ENCODE peak calls at places on chromosomes 5 and 9, in four cellular contexts. I, L, T and V are unnamed samples.

GRCh38 chr5:146710348-146710747 is 168.2 kb downstream of the PPP2R2B start:
- DNase-seq in I (no peak), L (no peak), T (no peak), V (no peak)

GRCh38 chr5:148995791-148996190 is 67.1 kb downstream of the SH3TC2 start:
- DNase-seq in I (no peak), L (no peak), T (no peak), V (no peak)

GRCh38 chr5:18799482-18800128 is 1165.3 kb downstream of the TAF11L14 start:
- DNase-seq in I (no peak), L (no peak), T (no peak), V (no peak)

GRCh38 chr5:17096975-17097695 is 120.3 kb upstream of the BASP1 start:
- DNase-seq in I (no peak), L (no peak), T (no peak), V (no peak)

GRCh38 chr9:34511160-34511513 is 11.7 kb downstream of the ENHO start:
- DNase-seq in I (no peak), L (no peak), T (no peak), V (no peak)

GRCh38 chr5:56527174-56527573 is 288.2 kb upstream of the MAP3K1 start:
- DNase-seq in I (no peak), L (no peak), T (no peak), V (no peak)

GRCh38 chr5:175696855-175697198 is 39.0 kb downstream of the HRH2 start:
- DNase-seq in I (no peak), L (no peak), T (no peak), V (no peak)

GRCh38 chr5:77087484-77088291 is 603 bp upstream of the ZBED3 start:
- DNase-seq in I (peak), L (no peak), T (no peak), V (no peak)

GRCh38 chr9:81632599-81632998 is 56.7 kb downstream of the TLE1 start:
- DNase-seq in I (peak), L (no peak), T (peak), V (no peak)

GRCh38 chr5:59598547-59598874 is 295.0 kb downstream of the PDE4D start:
- DNase-seq in I (no peak), L (no peak), T (no peak), V (no peak)

GRCh38 chr5:135225856-135226560 is 173.0 kb downstream of the MACROH2A1 start:
- DNase-seq in I (no peak), L (no peak), T (no peak), V (no peak)

GRCh38 chr5:1877434-1878049 is 5.2 kb downstream of the IRX4 start:
- DNase-seq in I (no peak), L (no peak), T (no peak), V (no peak)

GRCh38 chr9:115209601-115210306 is 91.8 kb upstream of the TNC start:
- DNase-seq in I (no peak), L (no peak), T (peak), V (no peak)

GRCh38 chr5:96000308-96000707 is 38.7 kb upstream of the ELL2 start:
- DNase-seq in I (no peak), L (no peak), T (no peak), V (no peak)

GRCh38 chr5:123206618-123207320 is 117.7 kb downstream of the PRDM6 start:
- DNase-seq in I (peak), L (no peak), T (peak), V (no peak)

GRCh38 chr5:91888810-91889209 is 505.7 kb upstream of the ARRDC3 start:
- DNase-seq in I (no peak), L (no peak), T (no peak), V (no peak)

GRCh38 chr5:14396071-14396470 is 185.5 kb upstream of the OTULINL start:
- DNase-seq in I (no peak), L (no peak), T (no peak), V (peak)

GRCh38 chr5:169876376-169876775 is 103.9 kb downstream of the INSYN2B start:
- DNase-seq in I (peak), L (no peak), T (peak), V (no peak)

GRCh38 chr5:89287964-89288363 is 405.0 kb upstream of the MEF2C start:
- DNase-seq in I (no peak), L (no peak), T (no peak), V (no peak)

GRCh38 chr9:75438716-75439115 is 350.4 kb downstream of the OSTF1 start:
- DNase-seq in I (no peak), L (no peak), T (no peak), V (no peak)

GRCh38 chr5:134846641-134846960 is 833 bp downstream of the C5orf24 start:
- DNase-seq in I (peak), L (no peak), T (peak), V (no peak)

GRCh38 chr5:1332461-1333001 is 12.4 kb downstream of the CLPTM1L start:
- DNase-seq in I (no peak), L (no peak), T (no peak), V (no peak)

GRCh38 chr5:160500776-160501175 is 79.1 kb downstream of the PTTG1 start:
- DNase-seq in I (no peak), L (no peak), T (no peak), V (no peak)

GRCh38 chr9:7980691-7981289 is 181.2 kb upstream of the DMAC1 start:
- DNase-seq in I (no peak), L (no peak), T (no peak), V (no peak)

GRCh38 chr9:112856843-112857242 is 33.8 kb downstream of the SLC46A2 start:
- DNase-seq in I (no peak), L (no peak), T (no peak), V (no peak)

GRCh38 chr9:91841591-91841990 is 108.4 kb downstream of the ROR2 start:
- DNase-seq in I (no peak), L (no peak), T (no peak), V (no peak)

GRCh38 chr5:138170299-138170698 is 8.1 kb downstream of the BRD8 start:
- DNase-seq in I (no peak), L (no peak), T (no peak), V (no peak)